ENCODE peak calls at places on chromosomes 6 and 20, in six cellular contexts. P is GM12878, X is NT2/D1, H is K562, M is H1, D is HepG2. W is an unnamed sample. For H3K4me1, the result is how much of the 10 kb centered on the place peaks cover.

GRCh38 chr20:32907886-32908285 is 49.2 kb downstream of the EFCAB8 start:
- DNase-seq in P (no peak), X (no peak), H (no peak), M (no peak), D (no peak), W (no peak)

GRCh38 chr6:157273756-157274088 is 49.6 kb downstream of the TMEM242 start:
- DNase-seq in P (no peak), X (no peak), H (peak), M (no peak), D (peak), W (peak)

GRCh38 chr20:15512916-15513315 is 1060.3 kb downstream of the KIF16B start:
- DNase-seq in P (no peak), X (no peak), H (no peak), M (no peak), D (no peak), W (no peak)

GRCh38 chr6:304833-305370 is 12.6 kb downstream of the DUSP22 start:
- DNase-seq in P (no peak), X (no peak), H (no peak), M (no peak), D (no peak), W (no peak)

GRCh38 chr6:30683137-30683979 is 3.1 kb downstream of the PPP1R18 start:
- DNase-seq in P (no peak), X (no peak), H (no peak), M (no peak), D (no peak), W (no peak)

GRCh38 chr6:30167101-30167500 is 3.8 kb downstream of the TRIM15 start:
- DNase-seq in P (no peak), X (no peak), H (no peak), M (no peak), D (no peak), W (no peak)

GRCh38 chr20:52457826-52458225 is 266.2 kb upstream of the ZFP64 start:
- DNase-seq in P (no peak), X (no peak), H (no peak), M (no peak), D (no peak), W (no peak)

GRCh38 chr20:21103582-21104465 is 2.3 kb downstream of the LINC00237 start:
- DNase-seq in P (no peak), X (no peak), H (no peak), M (no peak), D (no peak), W (no peak)

GRCh38 chr20:15061955-15062354 is 724.5 kb upstream of the FLRT3 start:
- DNase-seq in P (no peak), X (no peak), H (no peak), M (no peak), D (peak), W (no peak)

GRCh38 chr6:87944541-87944954 is 103.1 kb upstream of the SPACA1 start:
- DNase-seq in P (no peak), X (no peak), H (peak), M (no peak), D (peak), W (no peak)

GRCh38 chr6:35092362-35093117 is 48.6 kb downstream of the TCP11 start:
- DNase-seq in P (no peak), X (no peak), H (peak), M (no peak), D (no peak), W (no peak)

GRCh38 chr6:169884158-169884557 is 132.7 kb downstream of the ERMARD start:
- DNase-seq in P (no peak), X (no peak), H (no peak), M (no peak), D (no peak), W (no peak)

GRCh38 chr20:14687317-14687716 is 349.9 kb upstream of the FLRT3 start:
- DNase-seq in P (no peak), X (no peak), H (no peak), M (no peak), D (no peak), W (no peak)

GRCh38 chr6:159753081-159753872 is 8.6 kb upstream of the ACAT2 start:
- DNase-seq in P (no peak), X (no peak), H (no peak), M (no peak), D (no peak), W (no peak)

GRCh38 chr20:61966492-61967244 is 99.0 kb downstream of the TAF4 start:
- DNase-seq in P (no peak), X (no peak), H (no peak), M (no peak), D (peak), W (no peak)

GRCh38 chr6:11527274-11527870 is 10.2 kb upstream of the TMEM170B start:
- DNase-seq in P (no peak), X (no peak), H (no peak), M (no peak), D (no peak), W (no peak)

GRCh38 chr6:37700266-37700973 is 2.7 kb upstream of the MDGA1 start:
- DNase-seq in P (no peak), X (no peak), H (no peak), M (no peak), D (peak), W (no peak)

GRCh38 chr6:89411019-89411268 is 1.1 kb downstream of the RRAGD start:
- DNase-seq in P (no peak), X (no peak), H (no peak), M (no peak), D (no peak), W (no peak)

GRCh38 chr6:23696946-23697345 is 429.1 kb upstream of the NRSN1 start:
- DNase-seq in P (no peak), X (no peak), H (no peak), M (no peak), D (no peak), W (no peak)

GRCh38 chr20:23305098-23305497 is 45.5 kb upstream of the NXT1 start:
- DNase-seq in P (no peak), X (no peak), H (no peak), M (no peak), D (no peak), W (no peak)

GRCh38 chr20:57482148-57482547 is 42.8 kb downstream of the CTCFL start:
- DNase-seq in P (no peak), X (no peak), H (no peak), M (no peak), D (no peak), W (no peak)

GRCh38 chr6:110620065-110620464 is 143.7 kb upstream of the SLC22A16 start:
- DNase-seq in P (no peak), X (no peak), H (no peak), M (no peak), D (no peak), W (no peak)

GRCh38 chr6:95923518-95923917 is 92.3 kb upstream of the FUT9 start:
- DNase-seq in P (no peak), X (no peak), H (no peak), M (no peak), D (peak), W (peak)

GRCh38 chr6:125251516-125252229 is 50.1 kb downstream of the HDDC2 start:
- DNase-seq in P (no peak), X (no peak), H (no peak), M (no peak), D (no peak), W (no peak)

GRCh38 chr20:8438748-8439147 is 306.7 kb downstream of the PLCB1 start:
- DNase-seq in P (no peak), X (no peak), H (no peak), M (no peak), D (no peak), W (no peak)

GRCh38 chr6:135987226-135987625 is 135.7 kb downstream of the PDE7B start:
- DNase-seq in P (no peak), X (no peak), H (no peak), M (no peak), D (no peak), W (no peak)

GRCh38 chr6:138105446-138105845 is 1.8 kb downstream of the PERP start:
- DNase-seq in P (no peak), X (no peak), H (no peak), M (no peak), D (peak), W (no peak)

GRCh38 chr6:44042261-44043035 is 84.8 kb downstream of the MRPL14 start:
- DNase-seq in P (no peak), X (no peak), H (no peak), M (no peak), D (no peak), W (no peak)

GRCh38 chr6:44043479-44044153 is 83.6 kb downstream of the MRPL14 start:
- DNase-seq in P (no peak), X (no peak), H (peak), M (no peak), D (no peak), W (no peak)

GRCh38 chr6:44044154-44044539 is 83.1 kb downstream of the MRPL14 start:
- DNase-seq in P (no peak), X (no peak), H (no peak), M (no peak), D (peak), W (no peak)

GRCh38 chr6:44041461-44042260 is 85.6 kb downstream of the MRPL14 start:
- DNase-seq in P (no peak), X (peak), H (peak), M (peak), D (no peak), W (peak)

DNA sequence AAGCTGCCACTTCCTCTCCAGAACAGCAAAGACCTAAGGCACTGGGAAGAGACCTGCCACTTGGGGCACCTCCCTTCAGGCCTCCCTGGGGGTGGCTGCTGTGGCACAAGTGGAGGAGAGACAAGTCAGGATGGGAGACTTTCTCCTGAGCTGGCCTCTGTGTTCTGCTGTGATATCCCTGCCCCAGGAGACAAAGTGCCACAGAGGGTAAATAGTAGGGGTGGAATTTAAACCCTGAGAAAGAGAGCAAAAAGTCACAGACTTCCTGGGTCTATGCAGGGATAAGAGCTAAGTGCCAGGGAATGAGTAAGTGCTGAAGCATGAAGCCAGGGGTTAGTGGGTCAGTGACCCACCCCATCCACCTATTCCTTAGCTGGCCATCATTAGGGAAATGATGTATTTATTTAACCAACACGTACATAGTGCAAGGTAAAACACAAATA is 84.2 kb downstream of the MRPL14 start:
- DNase-seq in P (no peak), X (no peak), H (no peak), M (no peak), D (peak), W (no peak)
- H3K4me1 ChIP-seq in P (under half), X (under half), H (under half), M (under half), D (under half), W (half or more)

GRCh38 chr20:63847374-63848002 is 13.8 kb upstream of the ABHD16B start:
- DNase-seq in P (no peak), X (no peak), H (peak), M (no peak), D (no peak), W (no peak)
- TF ChIP-seq ZNF274 in P (no peak), X (no peak), H (no peak), M (no peak), D (no peak), W (no peak)

DNA sequence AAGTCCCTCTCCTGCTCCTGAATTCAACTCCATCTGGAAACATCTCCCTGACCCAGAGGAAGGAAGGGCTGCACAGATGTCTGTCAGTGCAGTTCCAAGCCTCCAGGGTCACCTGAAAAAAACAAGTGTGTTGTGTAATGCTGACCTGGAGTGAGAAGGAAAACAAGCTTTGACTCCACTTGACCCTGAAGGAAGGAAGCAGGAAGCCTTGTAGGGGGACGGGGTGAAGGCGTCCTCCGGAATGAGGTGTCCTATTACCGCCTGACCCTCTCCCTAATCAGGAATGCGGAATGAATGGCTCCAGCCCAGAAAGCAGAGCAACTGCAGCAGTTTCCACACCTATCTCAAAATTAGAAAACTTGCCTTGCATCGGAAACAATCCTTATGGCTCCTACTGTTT is 13.9 kb upstream of the ADGRF5 start:
- DNase-seq in P (no peak), X (peak), H (no peak), M (peak), D (no peak), W (no peak)
- TF ChIP-seq YY1 in P (no peak), X (no peak), H (no peak), M (no peak), D (no peak), W (no peak)

DNA sequence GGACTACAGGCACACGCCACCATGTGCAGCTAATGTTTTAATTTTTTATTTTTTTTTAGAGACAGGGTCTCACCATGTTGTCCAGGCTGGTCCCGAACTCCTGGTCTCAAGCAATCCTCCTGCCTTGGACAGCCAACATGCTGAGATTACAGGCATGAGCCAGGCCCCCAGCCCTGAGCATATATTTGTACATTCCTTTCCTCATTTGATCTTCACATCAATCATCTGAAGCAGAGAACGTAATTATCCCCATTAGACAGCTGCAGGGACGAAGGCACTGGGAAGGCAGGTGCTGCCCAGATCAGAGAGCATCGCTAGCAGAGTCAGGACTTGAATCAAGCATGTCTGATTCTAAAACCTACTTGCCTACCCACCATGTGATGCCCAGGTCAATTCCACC is 41.0 kb upstream of the SIRPA start:
- DNase-seq in P (no peak), X (no peak), H (no peak), M (no peak), D (peak), W (no peak)
- H3K4me1 ChIP-seq in P (under half), X (under half), H (under half), M (under half), D (half or more), W (under half)

GRCh38 chr20:13102689-13103088 is 93.9 kb downstream of the SPTLC3 start:
- DNase-seq in P (no peak), X (no peak), H (no peak), M (no peak), D (no peak), W (no peak)
- TF ChIP-seq ZNF274 in P (no peak), X (no peak), H (no peak), M (no peak), D (no peak), W (no peak)

DNA sequence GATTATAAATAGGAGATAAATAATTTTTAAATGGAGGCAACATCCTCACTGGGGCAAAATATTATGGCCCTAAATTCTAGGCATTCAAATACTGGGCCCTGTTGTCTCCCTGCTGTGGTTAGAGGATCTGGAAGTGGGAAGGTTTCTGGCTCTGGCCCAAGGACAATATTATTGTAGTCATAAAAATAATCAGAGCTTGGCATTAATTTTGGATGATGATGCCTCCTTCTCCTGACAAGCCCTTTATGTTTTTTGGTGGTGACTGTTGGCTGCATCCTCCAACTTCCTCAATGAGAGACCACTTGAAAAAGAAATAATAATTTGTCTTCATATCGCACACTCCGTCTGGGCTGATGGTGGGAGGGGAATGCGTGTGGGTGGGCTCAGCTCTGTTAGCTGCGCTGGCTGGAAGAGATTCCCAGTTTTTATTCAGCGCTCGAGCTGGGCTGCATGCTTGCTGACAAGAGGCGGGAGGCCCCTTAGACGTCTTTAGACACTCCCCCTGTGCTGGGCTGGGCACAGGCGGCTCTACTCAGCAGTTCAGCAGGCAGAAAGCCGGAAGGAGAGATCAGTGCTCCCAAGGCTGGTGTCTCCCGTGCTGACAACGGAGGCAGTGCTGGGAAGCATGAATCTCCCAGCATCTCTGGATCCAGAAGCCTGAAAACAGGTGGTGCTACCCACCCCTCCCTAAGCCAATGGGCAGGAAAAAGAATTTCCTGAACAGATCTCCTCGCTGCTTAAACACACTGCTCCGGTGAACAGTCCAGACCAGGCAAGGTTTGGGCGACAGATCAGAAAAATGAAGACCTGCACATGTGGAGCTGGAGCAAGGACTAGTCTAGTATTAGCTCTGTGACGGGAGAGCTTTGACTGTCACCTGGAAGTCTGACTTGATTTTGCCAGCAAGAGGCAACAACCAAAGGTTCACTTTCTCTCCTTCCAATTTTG is 97.7 kb downstream of the SYCP2 start:
- DNase-seq in P (no peak), X (peak), H (no peak), M (no peak), D (no peak), W (no peak)
- TF ChIP-seq YY1 in P (no peak), X (no peak), H (no peak), M (no peak), D (no peak), W (no peak)